ENCODE peak calls at places on chromosomes 4 and X, in six cellular contexts. H is H1, R is K562, W is GM12878, S is SK-N-SH, Z is HepG2. L is an unnamed sample.

GRCh38 chr4:89469930-89470375 is 162.4 kb upstream of the GPRIN3 start:
- DNase-seq in H (no peak), R (no peak), W (peak; percentile 25), S (no peak), Z (no peak), L (peak; percentile 77)

GRCh38 chr4:26076000-26076587 is 162.1 kb downstream of the SMIM20 start:
- DNase-seq in H (no peak), R (no peak), W (peak; percentile 84), S (no peak), Z (no peak), L (peak; percentile 61)

GRCh38 chr4:26130173-26130572 is 190.6 kb upstream of the RBPJ start:
- DNase-seq in H (no peak), R (no peak), W (peak; percentile 90), S (no peak), Z (no peak), L (no peak)

GRCh38 chrX:152897216-152898144 is at the start of gene ZNF185:
- DNase-seq in H (no peak), R (peak; percentile 43), W (no peak), S (peak; percentile 70), Z (no peak), L (no peak)

GRCh38 chrX:147958316-147958715 is 22.8 kb upstream of the FMR1NB start:
- DNase-seq in H (no peak), R (no peak), W (no peak), S (no peak), Z (no peak), L (no peak)

GRCh38 chr4:1746265-1746691 is 25.0 kb downstream of the TACC3 start:
- DNase-seq in H (peak; percentile 85), R (peak; percentile 90), W (no peak), S (peak; percentile 96), Z (peak; percentile 82), L (no peak)

GRCh38 chr4:173935622-173936405 is 347.7 kb downstream of the FBXO8 start:
- DNase-seq in H (no peak), R (no peak), W (no peak), S (no peak), Z (no peak), L (no peak)

GRCh38 chr4:40199179-40199670 is 2.4 kb downstream of the RHOH start:
- DNase-seq in H (no peak), R (no peak), W (no peak), S (no peak), Z (no peak), L (no peak)

GRCh38 chrX:19785647-19786046 is 101.8 kb downstream of the SH3KBP1 start:
- DNase-seq in H (no peak), R (no peak), W (no peak), S (no peak), Z (no peak), L (no peak)

GRCh38 chrX:38806054-38806389 is 4.8 kb downstream of the MID1IP1 start:
- DNase-seq in H (no peak), R (peak; percentile 21), W (no peak), S (peak; percentile 29), Z (no peak), L (no peak)

DNA sequence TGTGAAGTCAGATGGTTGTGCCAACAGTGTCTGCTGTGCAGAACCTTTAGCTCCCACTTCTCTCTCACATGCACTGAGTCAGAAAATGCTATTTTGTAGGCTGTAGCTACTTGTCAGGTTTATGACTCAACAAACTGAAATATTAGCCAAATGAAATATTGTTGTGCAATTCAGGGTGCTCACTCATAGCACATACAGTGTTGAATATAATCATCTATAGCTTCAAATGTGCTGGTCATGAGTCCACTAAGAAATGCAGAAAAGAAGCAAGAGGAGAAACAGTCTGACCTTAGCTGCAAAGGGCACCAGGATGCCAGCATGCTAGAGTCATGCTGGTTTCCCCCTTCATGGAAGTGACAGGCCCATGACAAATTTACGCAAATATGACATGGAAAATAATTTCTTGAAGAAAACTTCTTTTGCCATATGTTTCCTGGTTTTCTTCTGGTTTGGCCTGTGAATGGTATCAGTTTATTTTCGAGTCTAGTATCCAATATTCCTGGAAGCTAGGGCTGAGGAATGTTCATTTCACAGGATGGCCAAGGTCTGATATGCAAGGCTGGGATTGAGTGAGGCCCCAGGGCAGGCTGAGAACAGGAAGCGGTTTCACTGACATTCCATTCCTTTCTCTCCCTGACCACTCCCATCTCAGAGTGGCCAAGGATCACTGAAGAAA is 10.3 kb upstream of the CXCL2 start:
- DNase-seq in H (peak; percentile 21), R (no peak), W (no peak), S (no peak), Z (no peak), L (peak; percentile 35)
- TF ChIP-seq GABPA in H (no peak), R (peak; percentile 59), W (no peak), S (no peak), Z (no peak), L (no peak)

GRCh38 chrX:140034916-140035315 is 69.6 kb upstream of the CXorf66 start:
- DNase-seq in H (no peak), R (no peak), W (no peak), S (peak; percentile 2), Z (no peak), L (no peak)
- TF ChIP-seq GABPA in H (no peak), R (no peak), W (no peak), S (no peak), Z (no peak), L (no peak)

GRCh38 chr4:159941076-159941475 is 838.2 kb downstream of the RAPGEF2 start:
- DNase-seq in H (no peak), R (no peak), W (no peak), S (no peak), Z (no peak), L (no peak)

GRCh38 chr4:159946983-159947645 is 844.2 kb downstream of the RAPGEF2 start:
- DNase-seq in H (no peak), R (peak; percentile 2), W (peak; percentile 2), S (peak; percentile 40), Z (peak; percentile 52), L (peak; percentile 14)

GRCh38 chr4:159944477-159944876 is 841.6 kb downstream of the RAPGEF2 start:
- DNase-seq in H (no peak), R (no peak), W (no peak), S (no peak), Z (no peak), L (no peak)
- TF ChIP-seq GABPA in H (no peak), R (no peak), W (no peak), S (no peak), Z (no peak), L (no peak)

GRCh38 chr4:77158487-77158861 is 1.5 kb downstream of the CCNG2 start:
- DNase-seq in H (no peak), R (peak; percentile 22), W (no peak), S (no peak), Z (no peak), L (no peak)
- TF ChIP-seq GABPA in H (no peak), R (no peak), W (no peak), S (no peak), Z (no peak), L (no peak)

DNA sequence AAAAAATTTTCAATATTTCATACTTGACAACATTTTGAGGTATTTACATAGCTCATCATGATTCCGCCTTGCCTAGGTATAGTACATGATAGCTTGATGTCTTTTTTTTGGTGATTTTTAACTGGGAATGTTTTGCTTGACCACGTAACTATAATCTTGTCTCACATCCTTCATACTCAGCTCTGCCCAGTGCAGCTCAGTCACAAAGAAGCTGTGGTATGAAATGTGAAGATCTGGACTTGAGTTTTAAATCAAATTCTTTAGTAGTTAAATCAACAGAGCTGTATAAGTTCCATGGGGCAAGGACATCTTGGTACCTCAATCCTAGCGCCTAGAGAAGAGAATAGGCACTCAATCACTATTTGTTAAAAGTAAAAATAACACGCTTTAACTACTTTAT is 276.3 kb upstream of the DKK2 start:
- DNase-seq in H (no peak), R (no peak), W (no peak), S (no peak), Z (no peak), L (no peak)
- TF ChIP-seq GABPA in H (no peak), R (no peak), W (no peak), S (no peak), Z (no peak), L (no peak)

L was measured in HL-60.